ENCODE peak calls at places on chromosomes 6 and 20, in six cellular contexts. Q is H1, H is erythroblast, P is HepG2, F is GM12891, T is NB4. O is an unnamed sample.

GRCh38 chr6:17505767-17506280 is 94.3 kb upstream of the FAM8A1 start:
- DNase-seq in Q (peak; percentile 3), P (no peak), H (no peak), T (no peak), F (no peak), O (no peak)

GRCh38 chr6:166032366-166033171 is 135.1 kb downstream of the TBXT start:
- DNase-seq in T (peak; percentile 10), H (no peak), P (no peak), Q (peak; percentile 59), F (no peak), O (no peak)

GRCh38 chr6:106642476-106642875 is 13.1 kb downstream of the QRSL1 start:
- DNase-seq in P (no peak), T (no peak), F (no peak), Q (no peak), H (no peak), O (no peak)

GRCh38 chr6:135212020-135212806 is 31.1 kb downstream of the MYB start:
- DNase-seq in T (no peak), Q (no peak), H (no peak), P (no peak), F (no peak), O (no peak)

GRCh38 chr20:9110365-9110764 is 41.5 kb downstream of the PLCB4 start:
- DNase-seq in F (no peak), Q (no peak), H (no peak), T (no peak), P (no peak), O (no peak)

GRCh38 chr6:17167327-17167979 is 65.6 kb downstream of the STMND1 start:
- DNase-seq in P (peak; percentile 67), Q (peak; percentile 58), T (no peak), H (peak; percentile 3), F (no peak), O (no peak)

GRCh38 chr6:49799090-49799489 is 12.0 kb upstream of the PGK2 start:
- DNase-seq in P (no peak), Q (no peak), T (no peak), F (no peak), H (no peak), O (no peak)

GRCh38 chr20:49669601-49670189 is 44.0 kb downstream of the B4GALT5 start:
- DNase-seq in H (no peak), Q (no peak), P (no peak), F (no peak), T (no peak), O (no peak)

GRCh38 chr20:45959126-45959525 is 12.9 kb downstream of the ZNF335 start:
- DNase-seq in Q (no peak), H (no peak), P (no peak), F (no peak), T (no peak), O (no peak)

GRCh38 chr6:123812621-123813020 is 9.0 kb downstream of the NKAIN2 start:
- DNase-seq in P (no peak), Q (no peak), H (no peak), F (no peak), T (no peak), O (no peak)

GRCh38 chr6:9518433-9518832 is 896.4 kb downstream of the TFAP2A start:
- DNase-seq in P (no peak), F (no peak), Q (no peak), T (no peak), H (no peak), O (no peak)

GRCh38 chr20:24027229-24027628 is 38.6 kb upstream of the GGTLC1 start:
- DNase-seq in F (no peak), T (peak; percentile 16), Q (no peak), P (no peak), H (no peak), O (no peak)

GRCh38 chr20:7272512-7272911 is 505.0 kb downstream of the BMP2 start:
- DNase-seq in Q (no peak), H (no peak), T (peak; percentile 20), P (no peak), F (no peak), O (no peak)

GRCh38 chr6:13331516-13332348 is 3.4 kb upstream of the TBC1D7 start:
- DNase-seq in Q (no peak), H (peak; percentile 34), P (peak; percentile 40), F (no peak), T (peak; percentile 52), O (no peak)

GRCh38 chr6:116412270-116412669 is 41.5 kb downstream of the DSE start:
- DNase-seq in P (no peak), H (no peak), Q (no peak), T (no peak), F (no peak), O (no peak)

GRCh38 chr6:25788305-25788922 is 33.9 kb downstream of the SLC17A4 start:
- DNase-seq in H (peak; percentile 47), Q (peak; percentile 76), T (peak; percentile 61), F (no peak), P (peak; percentile 72), O (no peak)

GRCh38 chr6:150937126-150937906 is 71.8 kb downstream of the MTHFD1L start:
- DNase-seq in Q (no peak), T (no peak), H (no peak), F (no peak), P (no peak), O (no peak)

GRCh38 chr20:56447227-56447626 is 21.2 kb upstream of the RTF2 start:
- DNase-seq in P (no peak), F (no peak), Q (no peak), H (no peak), T (no peak), O (no peak)

GRCh38 chr6:105844275-105844848 is 241.8 kb upstream of the PRDM1 start:
- DNase-seq in F (no peak), H (no peak), P (no peak), T (no peak), Q (no peak), O (no peak)

GRCh38 chr6:79868098-79868722 is 79.1 kb downstream of the ELOVL4 start:
- DNase-seq in P (peak; percentile 54), T (peak; percentile 82), H (peak; percentile 77), Q (peak; percentile 49), F (peak; percentile 19), O (peak; percentile 10)

GRCh38 chr6:134416501-134417154 is 98.7 kb upstream of the SGK1 start:
- DNase-seq in F (no peak), P (no peak), Q (no peak), H (no peak), T (no peak), O (no peak)

GRCh38 chr6:17361013-17361412 is 32.4 kb upstream of the CAP2 start:
- DNase-seq in T (no peak), H (no peak), P (no peak), Q (no peak), F (no peak), O (no peak)

GRCh38 chr6:110221738-110222137 is 41.5 kb downstream of the CDC40 start:
- DNase-seq in P (no peak), T (no peak), Q (no peak), F (no peak), H (no peak), O (no peak)

GRCh38 chr6:86193821-86194220 is 551.1 kb upstream of the SYNCRIP start:
- DNase-seq in P (no peak), Q (no peak), F (no peak), H (no peak), T (no peak), O (no peak)

GRCh38 chr6:25987845-25988244 is 25.2 kb downstream of the TRIM38 start:
- DNase-seq in F (no peak), H (no peak), P (no peak), T (no peak), Q (peak; percentile 71), O (no peak)

GRCh38 chr20:42024653-42025052 is 406.5 kb upstream of the CHD6 start:
- DNase-seq in F (no peak), P (no peak), T (peak; percentile 41), H (no peak), Q (peak; percentile 64), O (no peak)

GRCh38 chr6:46932941-46933340 is 11.2 kb upstream of the ADGRF5 start:
- DNase-seq in H (no peak), F (no peak), Q (no peak), P (no peak), T (no peak), O (no peak)

GRCh38 chr6:2132911-2133310 is 112.5 kb downstream of the GMDS start:
- DNase-seq in P (no peak), F (no peak), H (no peak), T (no peak), Q (no peak), O (no peak)

GRCh38 chr20:24560571-24561485 is 91.4 kb downstream of the SYNDIG1 start:
- DNase-seq in Q (no peak), H (no peak), T (no peak), F (no peak), P (no peak), O (no peak)

GRCh38 chr6:144334150-144334708 is 49.1 kb downstream of the UTRN start:
- DNase-seq in F (no peak), P (no peak), T (peak; percentile 89), H (no peak), Q (peak; percentile 44), O (no peak)

GRCh38 chr6:136251394-136251793 is 1.3 kb upstream of the MTFR2 start:
- DNase-seq in H (peak; percentile 37), Q (no peak), T (no peak), P (no peak), F (no peak), O (no peak)
- TF ChIP-seq POLR2A in H (no peak), Q (no peak), T (no peak), P (no peak), F (no peak), O (no peak)

DNA sequence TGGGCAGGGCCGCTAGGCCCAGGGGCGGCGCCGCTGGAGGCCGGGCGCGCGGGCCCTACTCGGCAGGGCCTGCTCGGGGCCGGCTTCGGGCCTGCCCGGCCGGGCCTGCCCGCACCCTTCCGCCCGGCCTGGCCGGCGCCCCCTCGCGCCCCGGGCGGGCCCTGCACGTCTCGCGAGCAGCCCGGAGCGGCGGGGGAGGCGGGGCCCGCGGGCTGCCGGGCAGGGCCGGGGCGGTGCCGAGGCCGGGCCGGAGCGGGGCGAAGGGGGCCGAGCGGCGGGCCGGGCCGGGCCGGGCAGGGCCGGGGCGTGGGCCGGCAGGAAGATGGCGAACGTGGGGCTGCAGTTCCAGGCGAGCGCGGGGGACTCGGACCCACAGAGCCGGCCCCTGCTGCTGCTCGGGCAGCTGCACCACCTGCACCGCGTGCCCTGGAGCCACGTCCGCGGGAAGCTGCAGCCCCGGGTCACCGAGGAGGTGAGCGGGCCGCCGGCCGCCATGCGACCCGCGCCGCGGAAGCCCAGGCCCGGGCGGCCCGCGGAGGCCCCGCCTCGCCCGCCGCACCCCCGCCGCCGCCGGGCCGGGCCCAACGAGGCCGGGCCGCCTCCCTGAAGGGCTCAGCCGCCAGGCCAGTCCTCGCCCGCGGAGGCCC is at the start of gene NPEPL1:
- DNase-seq in T (peak; percentile 85), F (peak; percentile 98), Q (peak; percentile 70), H (peak; percentile 87), P (no peak), O (peak; percentile 96)
- TF ChIP-seq POLR2A in T (no peak), F (no peak), Q (no peak), H (no peak), P (no peak), O (peak; percentile 60)

DNA sequence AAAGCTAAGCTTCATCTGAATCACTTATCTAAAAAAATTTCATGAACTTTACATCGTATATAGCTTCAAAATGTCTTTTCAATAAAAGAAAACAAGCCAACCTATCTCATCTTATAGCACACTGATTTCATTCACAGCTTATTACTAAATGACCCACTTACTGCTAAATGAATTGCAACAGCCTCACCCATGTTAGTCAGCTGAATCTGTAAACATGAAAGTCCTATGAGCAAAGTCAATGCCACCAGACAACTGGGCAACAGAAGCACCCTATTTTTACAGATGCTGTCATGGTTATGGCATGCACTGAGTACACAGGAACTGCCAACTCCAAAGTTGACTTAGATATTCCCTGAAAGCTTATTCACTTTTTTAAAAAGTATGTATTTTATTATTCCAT is 41.2 kb upstream of the DST start:
- DNase-seq in Q (no peak), F (no peak), T (no peak), H (no peak), P (peak; percentile 98), O (no peak)
- TF ChIP-seq POLR2A in Q (no peak), F (no peak), T (no peak), H (no peak), P (no peak), O (no peak)

GRCh38 chr20:33790571-33790970 is 20.6 kb upstream of the CHMP4B start:
- DNase-seq in F (no peak), Q (no peak), T (no peak), H (no peak), P (no peak), O (no peak)
- TF ChIP-seq POLR2A in F (no peak), Q (no peak), T (no peak), H (no peak), P (no peak), O (no peak)